ENCODE peak calls at places on chromosome 13, in six cellular contexts. One of them, this sample, is unnamed.

GRCh38 chr13:23578411-23579071 is 8.3 kb downstream of the TNFRSF19 start:
- DNase-seq in cardiac muscle cell: peak
- DNase-seq in choroid plexus epithelial cell: peak
- DNase-seq in heart right ventricle: peak
- DNase-seq in CD8-positive, alpha-beta T cell: peak
- DNase-seq in lower leg skin: peak
- DNase-seq in this sample: peak

GRCh38 chr13:23510979-23511735 is 59.1 kb upstream of the TNFRSF19 start:
- DNase-seq in heart right ventricle: no peak
- DNase-seq in lower leg skin: no peak
- DNase-seq in cardiac muscle cell: peak
- DNase-seq in choroid plexus epithelial cell: peak
- DNase-seq in CD8-positive, alpha-beta T cell: no peak
- DNase-seq in this sample: no peak

GRCh38 chr13:80141114-80141849 is 199.6 kb downstream of the SPRY2 start:
- DNase-seq in CD8-positive, alpha-beta T cell: no peak
- DNase-seq in heart right ventricle: peak
- DNase-seq in lower leg skin: no peak
- DNase-seq in choroid plexus epithelial cell: peak
- DNase-seq in cardiac muscle cell: peak
- DNase-seq in this sample: no peak

GRCh38 chr13:111399334-111399733 is 78.9 kb downstream of the TEX29 start:
- DNase-seq in cardiac muscle cell: no peak
- DNase-seq in CD8-positive, alpha-beta T cell: no peak
- DNase-seq in choroid plexus epithelial cell: no peak
- DNase-seq in lower leg skin: no peak
- DNase-seq in heart right ventricle: no peak
- DNase-seq in this sample: no peak

GRCh38 chr13:36244073-36244472 is 29.7 kb upstream of the SOHLH2 start:
- DNase-seq in lower leg skin: no peak
- DNase-seq in CD8-positive, alpha-beta T cell: no peak
- DNase-seq in cardiac muscle cell: no peak
- DNase-seq in heart right ventricle: no peak
- DNase-seq in choroid plexus epithelial cell: no peak
- DNase-seq in this sample: no peak

GRCh38 chr13:35720290-35720689 is 243.8 kb upstream of the MAB21L1 start:
- DNase-seq in CD8-positive, alpha-beta T cell: no peak
- DNase-seq in lower leg skin: no peak
- DNase-seq in cardiac muscle cell: no peak
- DNase-seq in heart right ventricle: no peak
- DNase-seq in choroid plexus epithelial cell: no peak
- DNase-seq in this sample: no peak

GRCh38 chr13:26523007-26523406 is 34.5 kb upstream of the WASF3 start:
- DNase-seq in cardiac muscle cell: no peak
- DNase-seq in choroid plexus epithelial cell: no peak
- DNase-seq in lower leg skin: no peak
- DNase-seq in heart right ventricle: no peak
- DNase-seq in CD8-positive, alpha-beta T cell: no peak
- DNase-seq in this sample: no peak

GRCh38 chr13:98839826-98840769 is 87.6 kb upstream of the SLC15A1 start:
- DNase-seq in cardiac muscle cell: peak
- DNase-seq in CD8-positive, alpha-beta T cell: peak
- DNase-seq in lower leg skin: no peak
- DNase-seq in choroid plexus epithelial cell: peak
- DNase-seq in heart right ventricle: peak
- DNase-seq in this sample: peak

GRCh38 chr13:47463726-47464125 is 537.3 kb downstream of the SUCLA2 start:
- DNase-seq in choroid plexus epithelial cell: peak
- DNase-seq in heart right ventricle: no peak
- DNase-seq in lower leg skin: no peak
- DNase-seq in CD8-positive, alpha-beta T cell: no peak
- DNase-seq in cardiac muscle cell: no peak
- DNase-seq in this sample: no peak

GRCh38 chr13:81929988-81930387 is 1589.1 kb upstream of the SPRY2 start:
- DNase-seq in choroid plexus epithelial cell: peak
- DNase-seq in lower leg skin: no peak
- DNase-seq in CD8-positive, alpha-beta T cell: no peak
- DNase-seq in heart right ventricle: no peak
- DNase-seq in cardiac muscle cell: peak
- DNase-seq in this sample: no peak

GRCh38 chr13:50809133-50810090 is 34.1 kb downstream of the DLEU7 start:
- DNase-seq in lower leg skin: no peak
- DNase-seq in cardiac muscle cell: no peak
- DNase-seq in choroid plexus epithelial cell: no peak
- DNase-seq in CD8-positive, alpha-beta T cell: no peak
- DNase-seq in heart right ventricle: no peak
- DNase-seq in this sample: no peak

GRCh38 chr13:32087955-32088747 is 56.6 kb downstream of the FRY start:
- DNase-seq in lower leg skin: no peak
- DNase-seq in heart right ventricle: no peak
- DNase-seq in CD8-positive, alpha-beta T cell: no peak
- DNase-seq in cardiac muscle cell: no peak
- DNase-seq in choroid plexus epithelial cell: peak
- DNase-seq in this sample: no peak

GRCh38 chr13:105165449-105166125 is 1369.9 kb downstream of the EFNB2 start:
- DNase-seq in choroid plexus epithelial cell: peak
- DNase-seq in heart right ventricle: no peak
- DNase-seq in lower leg skin: no peak
- DNase-seq in cardiac muscle cell: no peak
- DNase-seq in CD8-positive, alpha-beta T cell: no peak
- DNase-seq in this sample: no peak

GRCh38 chr13:30743319-30744055 is 8.1 kb downstream of the ALOX5AP start:
- DNase-seq in lower leg skin: peak
- DNase-seq in heart right ventricle: no peak
- DNase-seq in cardiac muscle cell: no peak
- DNase-seq in CD8-positive, alpha-beta T cell: no peak
- DNase-seq in choroid plexus epithelial cell: peak
- DNase-seq in this sample: no peak

GRCh38 chr13:106104281-106104901 is 431.1 kb downstream of the EFNB2 start:
- DNase-seq in choroid plexus epithelial cell: peak
- DNase-seq in lower leg skin: no peak
- DNase-seq in cardiac muscle cell: no peak
- DNase-seq in CD8-positive, alpha-beta T cell: no peak
- DNase-seq in heart right ventricle: no peak
- DNase-seq in this sample: no peak

GRCh38 chr13:110348751-110349150 is 41.7 kb downstream of the COL4A2 start:
- DNase-seq in choroid plexus epithelial cell: no peak
- DNase-seq in CD8-positive, alpha-beta T cell: no peak
- DNase-seq in heart right ventricle: no peak
- DNase-seq in lower leg skin: no peak
- DNase-seq in cardiac muscle cell: no peak
- DNase-seq in this sample: no peak

GRCh38 chr13:50323440-50324070 is 308.3 kb downstream of the KCNRG start:
- DNase-seq in lower leg skin: no peak
- DNase-seq in heart right ventricle: no peak
- DNase-seq in cardiac muscle cell: no peak
- DNase-seq in choroid plexus epithelial cell: peak
- DNase-seq in CD8-positive, alpha-beta T cell: no peak
- DNase-seq in this sample: no peak

GRCh38 chr13:24033527-24034302 is 126.8 kb upstream of the SPATA13 start:
- DNase-seq in heart right ventricle: no peak
- DNase-seq in choroid plexus epithelial cell: peak
- DNase-seq in cardiac muscle cell: no peak
- DNase-seq in lower leg skin: no peak
- DNase-seq in CD8-positive, alpha-beta T cell: no peak
- DNase-seq in this sample: no peak

GRCh38 chr13:45278096-45278645 is 62.8 kb downstream of the TPT1 start:
- DNase-seq in CD8-positive, alpha-beta T cell: no peak
- DNase-seq in heart right ventricle: no peak
- DNase-seq in choroid plexus epithelial cell: peak
- DNase-seq in lower leg skin: no peak
- DNase-seq in cardiac muscle cell: no peak
- DNase-seq in this sample: no peak

GRCh38 chr13:104641309-104641708 is 1575.1 kb upstream of the SLC10A2 start:
- DNase-seq in choroid plexus epithelial cell: peak
- DNase-seq in heart right ventricle: no peak
- DNase-seq in CD8-positive, alpha-beta T cell: no peak
- DNase-seq in lower leg skin: no peak
- DNase-seq in cardiac muscle cell: no peak
- DNase-seq in this sample: no peak

GRCh38 chr13:62388515-62388914 is 972.9 kb upstream of the PCDH20 start:
- DNase-seq in CD8-positive, alpha-beta T cell: no peak
- DNase-seq in choroid plexus epithelial cell: peak
- DNase-seq in lower leg skin: no peak
- DNase-seq in cardiac muscle cell: no peak
- DNase-seq in heart right ventricle: no peak
- DNase-seq in this sample: no peak

GRCh38 chr13:98447881-98448641 is 128.8 kb downstream of the STK24 start:
- DNase-seq in choroid plexus epithelial cell: peak
- DNase-seq in CD8-positive, alpha-beta T cell: no peak
- DNase-seq in cardiac muscle cell: peak
- DNase-seq in lower leg skin: no peak
- DNase-seq in heart right ventricle: peak
- DNase-seq in this sample: no peak

GRCh38 chr13:73708393-73708985 is 425.7 kb downstream of the KLF12 start:
- DNase-seq in choroid plexus epithelial cell: peak
- DNase-seq in cardiac muscle cell: peak
- DNase-seq in heart right ventricle: no peak
- DNase-seq in CD8-positive, alpha-beta T cell: peak
- DNase-seq in lower leg skin: peak
- DNase-seq in this sample: peak

GRCh38 chr13:28489975-28490550 is 4.9 kb downstream of the FLT1 start:
- DNase-seq in heart right ventricle: no peak
- DNase-seq in lower leg skin: no peak
- DNase-seq in choroid plexus epithelial cell: no peak
- DNase-seq in cardiac muscle cell: no peak
- DNase-seq in CD8-positive, alpha-beta T cell: no peak
- DNase-seq in this sample: no peak

GRCh38 chr13:23805015-23805583 is 84.1 kb downstream of the MIPEP start:
- DNase-seq in choroid plexus epithelial cell: no peak
- DNase-seq in cardiac muscle cell: no peak
- DNase-seq in CD8-positive, alpha-beta T cell: no peak
- DNase-seq in lower leg skin: no peak
- DNase-seq in heart right ventricle: no peak
- DNase-seq in this sample: no peak

GRCh38 chr13:43354147-43354945 is 331.0 kb downstream of the DNAJC15 start:
- DNase-seq in heart right ventricle: no peak
- DNase-seq in choroid plexus epithelial cell: no peak
- DNase-seq in cardiac muscle cell: no peak
- DNase-seq in CD8-positive, alpha-beta T cell: no peak
- DNase-seq in lower leg skin: no peak
- DNase-seq in this sample: no peak

GRCh38 chr13:32164622-32165268 is 133.2 kb downstream of the FRY start:
- DNase-seq in choroid plexus epithelial cell: peak
- DNase-seq in cardiac muscle cell: peak
- DNase-seq in heart right ventricle: no peak
- DNase-seq in CD8-positive, alpha-beta T cell: no peak
- DNase-seq in lower leg skin: no peak
- DNase-seq in this sample: peak

GRCh38 chr13:94065741-94066140 is 413.7 kb downstream of the DCT start:
- DNase-seq in CD8-positive, alpha-beta T cell: no peak
- DNase-seq in choroid plexus epithelial cell: peak
- DNase-seq in heart right ventricle: no peak
- DNase-seq in cardiac muscle cell: no peak
- DNase-seq in lower leg skin: no peak
- DNase-seq in this sample: no peak

GRCh38 chr13:100630564-100630963 is 42.0 kb upstream of the GGACT start:
- DNase-seq in cardiac muscle cell: no peak
- DNase-seq in choroid plexus epithelial cell: peak
- DNase-seq in heart right ventricle: no peak
- DNase-seq in CD8-positive, alpha-beta T cell: no peak
- DNase-seq in lower leg skin: no peak
- DNase-seq in this sample: no peak
- TF ChIP-seq CTCF in cardiac muscle cell: no peak
- TF ChIP-seq CTCF in choroid plexus epithelial cell: peak
- TF ChIP-seq CTCF in heart right ventricle: no peak
- TF ChIP-seq CTCF in CD8-positive, alpha-beta T cell: no peak
- TF ChIP-seq CTCF in lower leg skin: no peak
- TF ChIP-seq CTCF in this sample: no peak

DNA sequence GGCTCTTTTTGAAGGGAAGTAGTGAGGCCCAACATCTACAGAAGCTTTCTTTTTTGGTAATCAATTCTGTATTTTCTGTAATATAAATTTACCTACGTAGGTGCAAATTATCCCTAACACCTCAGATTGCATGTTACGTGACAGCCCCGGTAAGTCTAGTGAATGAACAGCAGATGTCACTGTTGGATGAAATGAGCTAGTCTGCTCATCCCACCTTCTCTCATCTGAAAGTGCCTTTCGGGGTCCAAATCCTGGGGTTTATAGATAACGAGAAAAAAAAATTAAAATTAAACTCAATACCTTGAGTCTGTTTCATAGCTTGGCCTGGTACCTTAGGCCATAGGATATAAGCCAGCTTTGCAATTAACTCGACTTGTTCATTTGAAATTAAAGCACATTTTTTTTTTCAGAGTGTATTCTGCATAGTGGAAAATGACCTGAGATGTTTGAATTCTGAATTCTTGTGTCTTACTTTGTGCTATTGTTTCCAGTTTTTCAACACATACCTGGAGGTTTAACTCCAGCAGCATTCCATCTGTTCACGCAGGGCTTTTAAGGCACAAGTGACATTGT is 548.2 kb downstream of the GPC5 start:
- DNase-seq in choroid plexus epithelial cell: peak
- DNase-seq in CD8-positive, alpha-beta T cell: no peak
- DNase-seq in heart right ventricle: no peak
- DNase-seq in cardiac muscle cell: peak
- DNase-seq in lower leg skin: no peak
- DNase-seq in this sample: no peak
- TF ChIP-seq CTCF in choroid plexus epithelial cell: peak
- TF ChIP-seq CTCF in CD8-positive, alpha-beta T cell: no peak
- TF ChIP-seq CTCF in heart right ventricle: no peak
- TF ChIP-seq CTCF in cardiac muscle cell: peak
- TF ChIP-seq CTCF in lower leg skin: no peak
- TF ChIP-seq CTCF in this sample: peak

DNA sequence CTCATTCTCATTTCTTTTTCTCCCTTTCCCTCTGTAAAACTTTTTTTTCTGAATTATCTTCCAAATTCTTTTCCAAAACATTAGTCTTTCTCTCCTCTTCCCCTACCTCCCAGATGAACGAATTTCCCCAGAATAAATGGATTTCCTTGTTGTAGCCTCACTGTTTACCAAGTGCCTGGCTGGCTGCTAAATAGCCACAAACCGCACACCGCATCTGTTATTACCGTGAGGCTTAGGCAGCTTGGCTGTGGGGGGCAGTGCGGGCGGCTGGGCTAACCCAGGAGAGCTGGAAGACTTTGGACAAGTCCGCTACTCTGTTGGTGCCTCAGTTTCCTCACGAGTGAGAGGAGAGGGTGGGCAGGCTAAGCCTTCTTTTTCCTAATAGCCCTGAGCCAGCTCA is 10.7 kb downstream of the IL17D start:
- DNase-seq in heart right ventricle: no peak
- DNase-seq in cardiac muscle cell: no peak
- DNase-seq in lower leg skin: no peak
- DNase-seq in CD8-positive, alpha-beta T cell: no peak
- DNase-seq in choroid plexus epithelial cell: peak
- DNase-seq in this sample: no peak
- TF ChIP-seq CTCF in heart right ventricle: no peak
- TF ChIP-seq CTCF in cardiac muscle cell: no peak
- TF ChIP-seq CTCF in lower leg skin: no peak
- TF ChIP-seq CTCF in CD8-positive, alpha-beta T cell: no peak
- TF ChIP-seq CTCF in choroid plexus epithelial cell: no peak
- TF ChIP-seq CTCF in this sample: no peak

GRCh38 chr13:88005188-88005587 is 334.0 kb downstream of the SLITRK5 start:
- DNase-seq in lower leg skin: no peak
- DNase-seq in CD8-positive, alpha-beta T cell: no peak
- DNase-seq in choroid plexus epithelial cell: peak
- DNase-seq in cardiac muscle cell: no peak
- DNase-seq in heart right ventricle: no peak
- DNase-seq in this sample: no peak
- TF ChIP-seq CTCF in lower leg skin: no peak
- TF ChIP-seq CTCF in CD8-positive, alpha-beta T cell: no peak
- TF ChIP-seq CTCF in choroid plexus epithelial cell: peak
- TF ChIP-seq CTCF in cardiac muscle cell: no peak
- TF ChIP-seq CTCF in heart right ventricle: no peak
- TF ChIP-seq CTCF in this sample: no peak